ENCODE peak calls at places on chromosomes 12 and 14, in ten cellular contexts. One of them, this sample, is unnamed.

GRCh38 chr12:107014050-107014449 is 27.1 kb upstream of the MTERF2 start:
- DNase-seq in NAMALWA: peak
- DNase-seq in effector memory CD4-positive, alpha-beta T cell: peak
- DNase-seq in RWPE1: peak
- DNase-seq in stomach: peak
- DNase-seq in GM19239: no peak
- DNase-seq in AG04449: no peak
- DNase-seq in Right ventricle myocardium superior: no peak
- DNase-seq in glutamatergic neuron: no peak
- DNase-seq in NB4: no peak
- DNase-seq in this sample: no peak

GRCh38 chr12:132471011-132471857 is 18.7 kb upstream of the FBRSL1 start:
- DNase-seq in NAMALWA: peak
- DNase-seq in effector memory CD4-positive, alpha-beta T cell: no peak
- DNase-seq in RWPE1: no peak
- DNase-seq in stomach: peak
- DNase-seq in GM19239: no peak
- DNase-seq in AG04449: no peak
- DNase-seq in Right ventricle myocardium superior: peak
- DNase-seq in glutamatergic neuron: no peak
- DNase-seq in NB4: peak
- DNase-seq in this sample: no peak

GRCh38 chr14:89805501-89805900 is 149.0 kb downstream of the EFCAB11 start:
- DNase-seq in NAMALWA: no peak
- DNase-seq in effector memory CD4-positive, alpha-beta T cell: no peak
- DNase-seq in RWPE1: no peak
- DNase-seq in stomach: no peak
- DNase-seq in GM19239: no peak
- DNase-seq in AG04449: no peak
- DNase-seq in Right ventricle myocardium superior: no peak
- DNase-seq in glutamatergic neuron: no peak
- DNase-seq in NB4: no peak
- DNase-seq in this sample: no peak

GRCh38 chr12:14138495-14138894 is 157.1 kb upstream of the GRIN2B start:
- DNase-seq in NAMALWA: peak
- DNase-seq in effector memory CD4-positive, alpha-beta T cell: no peak
- DNase-seq in RWPE1: no peak
- DNase-seq in stomach: no peak
- DNase-seq in GM19239: no peak
- DNase-seq in AG04449: no peak
- DNase-seq in Right ventricle myocardium superior: no peak
- DNase-seq in glutamatergic neuron: peak
- DNase-seq in NB4: no peak
- DNase-seq in this sample: peak

GRCh38 chr14:54622189-54622958 is 55.4 kb downstream of the SAMD4A start:
- DNase-seq in NAMALWA: no peak
- DNase-seq in effector memory CD4-positive, alpha-beta T cell: no peak
- DNase-seq in RWPE1: no peak
- DNase-seq in stomach: no peak
- DNase-seq in GM19239: no peak
- DNase-seq in AG04449: no peak
- DNase-seq in Right ventricle myocardium superior: no peak
- DNase-seq in glutamatergic neuron: no peak
- DNase-seq in NB4: no peak
- DNase-seq in this sample: no peak

GRCh38 chr12:69052613-69053408 is 119.8 kb upstream of the CPM start:
- DNase-seq in NAMALWA: peak
- DNase-seq in effector memory CD4-positive, alpha-beta T cell: no peak
- DNase-seq in RWPE1: peak
- DNase-seq in stomach: no peak
- DNase-seq in GM19239: no peak
- DNase-seq in AG04449: peak
- DNase-seq in Right ventricle myocardium superior: no peak
- DNase-seq in glutamatergic neuron: no peak
- DNase-seq in NB4: no peak
- DNase-seq in this sample: no peak

GRCh38 chr12:39553476-39553875 is 66.1 kb downstream of the ABCD2 start:
- DNase-seq in NAMALWA: no peak
- DNase-seq in effector memory CD4-positive, alpha-beta T cell: no peak
- DNase-seq in RWPE1: no peak
- DNase-seq in stomach: no peak
- DNase-seq in GM19239: no peak
- DNase-seq in AG04449: no peak
- DNase-seq in Right ventricle myocardium superior: no peak
- DNase-seq in glutamatergic neuron: no peak
- DNase-seq in NB4: no peak
- DNase-seq in this sample: no peak

GRCh38 chr14:24734917-24735500 is 101.0 kb upstream of the GZMB start:
- DNase-seq in NAMALWA: peak
- DNase-seq in effector memory CD4-positive, alpha-beta T cell: no peak
- DNase-seq in RWPE1: no peak
- DNase-seq in stomach: peak
- DNase-seq in GM19239: peak
- DNase-seq in AG04449: no peak
- DNase-seq in Right ventricle myocardium superior: no peak
- DNase-seq in glutamatergic neuron: no peak
- DNase-seq in NB4: peak
- DNase-seq in this sample: peak

GRCh38 chr12:26298785-26299621 is 103.6 kb downstream of the SSPN start:
- DNase-seq in NAMALWA: peak
- DNase-seq in effector memory CD4-positive, alpha-beta T cell: no peak
- DNase-seq in RWPE1: peak
- DNase-seq in stomach: no peak
- DNase-seq in GM19239: peak
- DNase-seq in AG04449: no peak
- DNase-seq in Right ventricle myocardium superior: no peak
- DNase-seq in glutamatergic neuron: no peak
- DNase-seq in NB4: peak
- DNase-seq in this sample: peak

GRCh38 chr12:121165316-121165715 is 32.6 kb downstream of the P2RX7 start:
- DNase-seq in NAMALWA: no peak
- DNase-seq in effector memory CD4-positive, alpha-beta T cell: no peak
- DNase-seq in RWPE1: no peak
- DNase-seq in stomach: no peak
- DNase-seq in GM19239: no peak
- DNase-seq in AG04449: no peak
- DNase-seq in Right ventricle myocardium superior: no peak
- DNase-seq in glutamatergic neuron: no peak
- DNase-seq in NB4: no peak
- DNase-seq in this sample: no peak

GRCh38 chr14:69666698-69667211 is 55.4 kb downstream of the SUSD6 start:
- DNase-seq in NAMALWA: no peak
- DNase-seq in effector memory CD4-positive, alpha-beta T cell: no peak
- DNase-seq in RWPE1: no peak
- DNase-seq in stomach: no peak
- DNase-seq in GM19239: no peak
- DNase-seq in AG04449: no peak
- DNase-seq in Right ventricle myocardium superior: no peak
- DNase-seq in glutamatergic neuron: no peak
- DNase-seq in NB4: no peak
- DNase-seq in this sample: no peak

GRCh38 chr12:75977952-75978671 is 53.5 kb downstream of the PHLDA1 start:
- DNase-seq in NAMALWA: peak
- DNase-seq in effector memory CD4-positive, alpha-beta T cell: peak
- DNase-seq in RWPE1: peak
- DNase-seq in stomach: peak
- DNase-seq in GM19239: peak
- DNase-seq in AG04449: peak
- DNase-seq in Right ventricle myocardium superior: no peak
- DNase-seq in glutamatergic neuron: no peak
- DNase-seq in NB4: peak
- DNase-seq in this sample: no peak

GRCh38 chr14:89540830-89541470 is 123.9 kb upstream of the FOXN3 start:
- DNase-seq in NAMALWA: no peak
- DNase-seq in effector memory CD4-positive, alpha-beta T cell: no peak
- DNase-seq in RWPE1: peak
- DNase-seq in stomach: no peak
- DNase-seq in GM19239: no peak
- DNase-seq in AG04449: peak
- DNase-seq in Right ventricle myocardium superior: no peak
- DNase-seq in glutamatergic neuron: no peak
- DNase-seq in NB4: no peak
- DNase-seq in this sample: no peak

GRCh38 chr12:3065300-3065699 is 11.9 kb upstream of the TSPAN9 start:
- DNase-seq in NAMALWA: no peak
- DNase-seq in effector memory CD4-positive, alpha-beta T cell: no peak
- DNase-seq in RWPE1: no peak
- DNase-seq in stomach: no peak
- DNase-seq in GM19239: no peak
- DNase-seq in AG04449: no peak
- DNase-seq in Right ventricle myocardium superior: no peak
- DNase-seq in glutamatergic neuron: no peak
- DNase-seq in NB4: no peak
- DNase-seq in this sample: no peak

GRCh38 chr12:49535921-49536525 is 2.8 kb upstream of the KCNH3 start:
- DNase-seq in NAMALWA: no peak
- DNase-seq in effector memory CD4-positive, alpha-beta T cell: no peak
- DNase-seq in RWPE1: no peak
- DNase-seq in stomach: peak
- DNase-seq in GM19239: no peak
- DNase-seq in AG04449: no peak
- DNase-seq in Right ventricle myocardium superior: no peak
- DNase-seq in glutamatergic neuron: no peak
- DNase-seq in NB4: no peak
- DNase-seq in this sample: no peak

GRCh38 chr14:23524954-23525353 is 26.6 kb downstream of the ZFHX2 start:
- DNase-seq in NAMALWA: no peak
- DNase-seq in effector memory CD4-positive, alpha-beta T cell: no peak
- DNase-seq in RWPE1: no peak
- DNase-seq in stomach: no peak
- DNase-seq in GM19239: no peak
- DNase-seq in AG04449: no peak
- DNase-seq in Right ventricle myocardium superior: no peak
- DNase-seq in glutamatergic neuron: no peak
- DNase-seq in NB4: no peak
- DNase-seq in this sample: no peak

GRCh38 chr14:35408026-35408425 is 3.5 kb upstream of the NFKBIA start:
- DNase-seq in NAMALWA: no peak
- DNase-seq in effector memory CD4-positive, alpha-beta T cell: no peak
- DNase-seq in RWPE1: no peak
- DNase-seq in stomach: no peak
- DNase-seq in GM19239: no peak
- DNase-seq in AG04449: no peak
- DNase-seq in Right ventricle myocardium superior: no peak
- DNase-seq in glutamatergic neuron: no peak
- DNase-seq in NB4: no peak
- DNase-seq in this sample: no peak

GRCh38 chr12:94208433-94208921 is 60.1 kb downstream of the PLXNC1 start:
- DNase-seq in NAMALWA: peak
- DNase-seq in effector memory CD4-positive, alpha-beta T cell: no peak
- DNase-seq in RWPE1: no peak
- DNase-seq in stomach: no peak
- DNase-seq in GM19239: no peak
- DNase-seq in AG04449: no peak
- DNase-seq in Right ventricle myocardium superior: no peak
- DNase-seq in glutamatergic neuron: no peak
- DNase-seq in NB4: no peak
- DNase-seq in this sample: no peak

GRCh38 chr12:111359231-111359913 is 9.5 kb downstream of the PHETA1 start:
- DNase-seq in NAMALWA: no peak
- DNase-seq in effector memory CD4-positive, alpha-beta T cell: no peak
- DNase-seq in RWPE1: no peak
- DNase-seq in stomach: no peak
- DNase-seq in GM19239: no peak
- DNase-seq in AG04449: no peak
- DNase-seq in Right ventricle myocardium superior: no peak
- DNase-seq in glutamatergic neuron: no peak
- DNase-seq in NB4: peak
- DNase-seq in this sample: no peak

GRCh38 chr14:47207636-47208035 is 467.8 kb downstream of the MDGA2 start:
- DNase-seq in NAMALWA: peak
- DNase-seq in effector memory CD4-positive, alpha-beta T cell: no peak
- DNase-seq in RWPE1: no peak
- DNase-seq in stomach: no peak
- DNase-seq in GM19239: no peak
- DNase-seq in AG04449: no peak
- DNase-seq in Right ventricle myocardium superior: no peak
- DNase-seq in glutamatergic neuron: no peak
- DNase-seq in NB4: no peak
- DNase-seq in this sample: no peak

GRCh38 chr12:92170050-92170449 is 24.4 kb upstream of the BTG1 start:
- DNase-seq in NAMALWA: no peak
- DNase-seq in effector memory CD4-positive, alpha-beta T cell: no peak
- DNase-seq in RWPE1: no peak
- DNase-seq in stomach: no peak
- DNase-seq in GM19239: no peak
- DNase-seq in AG04449: no peak
- DNase-seq in Right ventricle myocardium superior: no peak
- DNase-seq in glutamatergic neuron: no peak
- DNase-seq in NB4: no peak
- DNase-seq in this sample: no peak